ENCODE peak calls at places on chromosomes 5 and 9, in four cellular contexts. C, Z, B and A are unnamed samples.

GRCh38 chr5:115895821-115896220 is 54.1 kb downstream of the AP3S1 start:
- DNase-seq in C (peak; percentile 58), Z (no peak), B (no peak), A (no peak)

GRCh38 chr9:132087438-132088030 is 7.9 kb upstream of the MED27 start:
- DNase-seq in C (no peak), Z (no peak), B (no peak), A (no peak)

GRCh38 chr5:83034552-83035181 is 42.5 kb downstream of the TMEM167A start:
- DNase-seq in C (no peak), Z (no peak), B (no peak), A (no peak)

GRCh38 chr5:116418016-116418415 is 156.6 kb downstream of the SEMA6A start:
- DNase-seq in C (no peak), Z (no peak), B (no peak), A (no peak)

GRCh38 chr9:79115176-79115575 is 456.6 kb upstream of the TLE4 start:
- DNase-seq in C (no peak), Z (no peak), B (no peak), A (no peak)

GRCh38 chr5:179273441-179274145 is 71.7 kb downstream of the ADAMTS2 start:
- DNase-seq in C (no peak), Z (no peak), B (peak; percentile 60), A (no peak)

GRCh38 chr5:111756701-111757581 is at the start of gene NREP:
- DNase-seq in C (peak; percentile 99), Z (peak; percentile 93), B (peak; percentile 96), A (peak; percentile 97)

GRCh38 chr5:59152701-59153245 is 569.9 kb downstream of the RAB3C start:
- DNase-seq in C (no peak), Z (no peak), B (no peak), A (no peak)

GRCh38 chr9:20844916-20845315 is 160.9 kb downstream of the FOCAD start:
- DNase-seq in C (peak; percentile 48), Z (no peak), B (no peak), A (no peak)

GRCh38 chr5:6714221-6715041 is 1.2 kb downstream of the TENT4A start:
- DNase-seq in C (peak; percentile 69), Z (peak; percentile 45), B (no peak), A (peak; percentile 38)

GRCh38 chr5:141969783-141970741 is 1.2 kb downstream of the RNF14 start:
- DNase-seq in C (peak; percentile 46), Z (no peak), B (no peak), A (no peak)

GRCh38 chr5:36877667-36878420 is 1.3 kb downstream of the NIPBL start:
- DNase-seq in C (peak; percentile 55), Z (no peak), B (no peak), A (no peak)

GRCh38 chr5:77076961-77077820 is 9.9 kb downstream of the ZBED3 start:
- DNase-seq in C (peak; percentile 85), Z (peak; percentile 70), B (peak; percentile 83), A (no peak)

GRCh38 chr5:9058161-9058560 is 487.7 kb downstream of the SEMA5A start:
- DNase-seq in C (peak; percentile 41), Z (no peak), B (no peak), A (no peak)

GRCh38 chr9:89012294-89013042 is 21.2 kb downstream of the S1PR3 start:
- DNase-seq in C (no peak), Z (no peak), B (no peak), A (no peak)

GRCh38 chr5:18987101-18987500 is 1000.9 kb downstream of the CDH18 start:
- DNase-seq in C (no peak), Z (no peak), B (no peak), A (no peak)

GRCh38 chr9:130693426-130694191 is at the start of gene EXOSC2:
- DNase-seq in C (peak; percentile 99), Z (peak; percentile 99), B (peak; percentile 99), A (peak; percentile 90)

GRCh38 chr9:126521089-126521488 is 92.6 kb upstream of the LMX1B start:
- DNase-seq in C (no peak), Z (no peak), B (peak; percentile 48), A (no peak)

GRCh38 chr9:126522957-126523356 is 90.8 kb upstream of the LMX1B start:
- DNase-seq in C (no peak), Z (peak; percentile 56), B (peak; percentile 66), A (no peak)

GRCh38 chr9:126521551-126521950 is 92.2 kb upstream of the LMX1B start:
- DNase-seq in C (no peak), Z (no peak), B (no peak), A (no peak)

GRCh38 chr9:126523621-126524111 is 90.1 kb upstream of the LMX1B start:
- DNase-seq in C (peak; percentile 42), Z (no peak), B (peak; percentile 68), A (no peak)

DNA sequence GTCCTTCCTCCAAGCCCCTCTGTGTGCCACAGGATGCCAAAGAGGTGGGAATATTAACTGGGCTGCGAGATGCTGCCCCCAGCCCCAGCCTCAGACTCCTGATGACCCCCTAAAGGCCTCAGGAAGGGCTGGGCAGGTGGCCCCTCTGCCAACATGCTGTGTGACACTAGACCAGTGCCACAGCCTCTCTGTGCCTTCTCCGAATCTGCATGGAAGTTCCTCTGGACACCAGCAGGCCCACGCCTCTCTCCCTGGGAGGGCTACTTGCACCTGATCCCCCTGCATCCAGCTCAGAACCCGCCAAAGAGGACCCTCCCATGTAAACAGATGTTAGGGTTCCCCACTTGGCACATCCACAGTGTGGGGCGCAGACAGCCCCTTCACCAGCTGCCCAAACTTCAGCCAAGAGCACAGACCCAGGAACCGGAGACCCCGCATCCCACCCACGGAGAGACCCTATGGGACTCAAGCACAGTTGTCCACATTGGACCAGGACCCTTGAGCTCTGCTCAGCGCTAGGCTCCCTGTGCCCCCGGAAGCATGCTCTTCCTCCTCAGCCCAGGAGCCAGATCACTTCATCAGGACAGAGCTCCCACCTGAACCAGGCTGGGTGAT is 91.6 kb upstream of the LMX1B start:
- DNase-seq in C (no peak), Z (no peak), B (peak; percentile 52), A (no peak)
- H3K4me3 ChIP-seq in C (no peak overlapping the region), Z (no peak overlapping the region), B (no peak overlapping the region), A (no peak overlapping the region)

GRCh38 chr9:120393386-120394057 is 186.4 kb downstream of the CDK5RAP2 start:
- DNase-seq in C (peak; percentile 80), Z (no peak), B (peak; percentile 53), A (peak; percentile 33)
- H3K36me3 ChIP-seq in C (peaks cover 11% of the 10 kb centered on the region), Z (peaks cover 92% of the 10 kb centered on the region), B (peaks cover 96% of the 10 kb centered on the region), A (peaks cover 76% of the 10 kb centered on the region)

GRCh38 chr9:33840381-33840780 is 23.4 kb downstream of the UBE2R2 start:
- DNase-seq in C (peak; percentile 49), Z (no peak), B (no peak), A (no peak)
- H3K4me1 ChIP-seq in C (peaks cover 52% of the 10 kb centered on the region), Z (peaks cover 82% of the 10 kb centered on the region), B (peaks cover 74% of the 10 kb centered on the region), A (no peaks in the 10 kb centered on the region)

DNA sequence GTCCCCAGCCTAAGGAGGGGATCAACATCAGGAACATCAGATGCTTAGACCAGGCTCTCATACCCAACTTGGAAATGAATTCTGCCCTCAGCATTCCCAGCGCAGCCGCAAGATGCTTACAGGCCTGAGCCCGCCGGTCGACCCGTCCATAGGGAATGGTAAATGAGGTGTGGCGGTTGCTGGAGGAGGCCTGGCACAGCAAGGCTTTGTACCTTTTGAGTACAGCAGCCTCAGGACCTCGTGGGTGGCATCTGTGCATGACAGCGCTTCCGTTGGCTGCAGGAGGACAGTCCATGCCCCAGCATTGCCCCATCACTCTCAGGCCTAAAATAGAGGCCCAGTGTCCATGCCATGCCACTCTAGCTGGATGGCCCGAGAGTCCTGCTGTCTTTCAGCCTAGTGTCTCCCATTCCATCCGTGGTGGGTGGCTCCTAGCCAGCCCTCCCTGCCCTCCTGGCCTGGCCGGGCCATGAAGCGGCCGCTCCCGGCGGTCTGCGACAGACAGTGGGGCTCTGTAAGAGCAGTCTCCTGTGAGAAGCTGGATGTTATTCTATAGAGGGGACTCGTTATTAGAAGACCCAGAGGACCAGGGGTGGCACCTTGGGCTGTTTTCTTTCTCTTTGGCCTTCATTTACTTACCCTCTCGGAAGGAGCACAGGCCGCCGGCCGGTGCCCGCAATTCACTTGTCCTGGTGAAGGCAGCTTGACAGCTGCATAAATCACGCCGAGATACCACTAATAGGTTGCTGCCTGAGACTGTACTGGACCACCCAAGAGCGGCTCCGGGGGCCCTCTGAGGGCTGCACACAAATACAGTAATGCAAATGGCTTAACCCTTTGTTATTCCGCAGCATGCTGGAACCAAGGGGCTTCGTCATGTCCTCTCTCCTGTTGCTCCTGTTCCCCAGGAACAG is 223.5 kb upstream of the TUT7 start:
- DNase-seq in C (no peak), Z (no peak), B (no peak), A (peak; percentile 72)
- H3K4me3 ChIP-seq in C (no peak overlapping the region), Z (no peak overlapping the region), B (no peak overlapping the region), A (no peak overlapping the region)

GRCh38 chr5:172353271-172353807 is 69.8 kb upstream of the UBTD2 start:
- DNase-seq in C (no peak), Z (no peak), B (no peak), A (no peak)

GRCh38 chr5:172351240-172351778 is 67.7 kb upstream of the UBTD2 start:
- DNase-seq in C (no peak), Z (no peak), B (no peak), A (no peak)

GRCh38 chr5:172348084-172348483 is 64.5 kb upstream of the UBTD2 start:
- DNase-seq in C (no peak), Z (no peak), B (no peak), A (no peak)

GRCh38 chr5:172347653-172348052 is 64.1 kb upstream of the UBTD2 start:
- DNase-seq in C (no peak), Z (no peak), B (no peak), A (no peak)

GRCh38 chr5:172350212-172351181 is 66.9 kb upstream of the UBTD2 start:
- DNase-seq in C (no peak), Z (no peak), B (no peak), A (no peak)
- H3K36me3 ChIP-seq in C (peaks cover 30% of the 10 kb centered on the region), Z (peaks cover 51% of the 10 kb centered on the region), B (peaks cover 96% of the 10 kb centered on the region), A (peaks cover 88% of the 10 kb centered on the region)

GRCh38 chr5:176413255-176413565 is 3.1 kb downstream of the CLTB start:
- DNase-seq in C (peak; percentile 64), Z (peak; percentile 50), B (no peak), A (no peak)

GRCh38 chr5:176409765-176410164 is 6.6 kb downstream of the CLTB start:
- DNase-seq in C (no peak), Z (no peak), B (no peak), A (no peak)

GRCh38 chr5:176408590-176408989 is 7.7 kb downstream of the CLTB start:
- DNase-seq in C (no peak), Z (no peak), B (no peak), A (no peak)

GRCh38 chr5:176412517-176413254 is 3.7 kb downstream of the CLTB start:
- DNase-seq in C (no peak), Z (no peak), B (no peak), A (no peak)

GRCh38 chr5:176410486-176411180 is 5.7 kb downstream of the CLTB start:
- DNase-seq in C (no peak), Z (no peak), B (no peak), A (no peak)
- H3K4me1 ChIP-seq in C (peaks cover 41% of the 10 kb centered on the region), Z (peaks cover 88% of the 10 kb centered on the region), B (peaks cover 35% of the 10 kb centered on the region), A (peaks cover 9% of the 10 kb centered on the region)